ENCODE peak calls at places on chromosomes 4 and X, in four cellular contexts. T is fibroblast of mammary gland, V is HFF-Myc, X is psoas muscle. E is an unnamed sample.

GRCh38 chrX:18888281-18888680 is 95.6 kb downstream of the PHKA2 start:
- DNase-seq in T (no peak), V (no peak), X (no peak), E (no peak)

GRCh38 chr4:185031611-185032010 is 13.3 kb downstream of the HELT start:
- DNase-seq in T (no peak), V (no peak), X (no peak), E (no peak)

GRCh38 chr4:76308548-76308947 is 2.0 kb downstream of the STBD1 start:
- DNase-seq in T (no peak), V (no peak), X (peak; percentile 70), E (no peak)

GRCh38 chr4:108384544-108384943 is 215.8 kb upstream of the LEF1 start:
- DNase-seq in T (no peak), V (no peak), X (no peak), E (no peak)

GRCh38 chrX:16882188-16882587 is 12.0 kb upstream of the RBBP7 start:
- DNase-seq in T (no peak), V (no peak), X (peak; percentile 68), E (no peak)

GRCh38 chr4:53450773-53451172 is 73.3 kb downstream of the FIP1L1 start:
- DNase-seq in T (peak; percentile 64), V (no peak), X (no peak), E (no peak)

GRCh38 chrX:3638280-3638873 is 75.1 kb downstream of the PRKX start:
- DNase-seq in T (peak; percentile 59), V (no peak), X (no peak), E (no peak)

GRCh38 chrX:10649286-10649685 is 28.9 kb upstream of the MID1 start:
- DNase-seq in T (peak; percentile 78), V (no peak), X (no peak), E (no peak)

GRCh38 chr4:67499799-67500198 is 45.5 kb downstream of the CENPC start:
- DNase-seq in T (no peak), V (no peak), X (no peak), E (no peak)

DNA sequence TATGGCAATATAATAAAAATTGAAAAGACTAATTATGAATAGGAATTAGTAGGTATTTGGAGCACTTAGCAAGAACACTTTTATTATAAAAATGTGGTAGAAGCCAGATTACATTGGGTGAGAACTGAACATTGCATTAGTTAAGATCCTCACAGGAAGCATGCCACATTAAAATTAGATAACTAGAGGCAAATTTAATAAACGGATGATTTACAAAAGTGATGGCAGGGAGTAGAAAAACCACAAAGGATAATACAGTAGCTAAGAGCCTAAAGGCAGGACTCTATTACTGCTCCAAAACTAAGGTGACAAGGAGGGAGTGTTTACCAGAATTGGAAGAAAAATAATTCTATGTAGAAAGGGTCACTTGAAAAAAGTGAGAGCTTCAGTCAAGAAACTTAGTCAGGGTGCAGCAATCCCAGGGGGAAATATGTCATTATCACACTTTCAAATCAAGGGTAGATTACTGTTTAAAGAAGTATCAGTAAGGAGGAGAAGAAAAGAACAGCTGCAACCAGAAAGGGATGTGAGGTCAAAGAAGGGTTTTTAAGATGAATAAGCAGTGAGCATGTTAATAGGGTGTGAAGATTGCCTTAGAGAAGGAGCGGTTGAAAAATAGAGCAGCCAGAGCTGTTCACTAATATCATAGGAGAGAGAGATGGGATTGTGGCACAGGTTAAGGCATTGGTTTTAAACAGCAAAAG is 84.6 kb downstream of the NDST4 start:
- DNase-seq in T (no peak), V (no peak), X (no peak), E (no peak)
- H3K4me3 ChIP-seq in T (no peak overlapping the region), V (no peak overlapping the region), X (no peak overlapping the region), E (no peak overlapping the region)

GRCh38 chr4:156583265-156583664 is 388.3 kb downstream of the PDGFC start:
- DNase-seq in T (no peak), V (no peak), X (no peak), E (no peak)

GRCh38 chr4:156581282-156581681 is 390.3 kb downstream of the PDGFC start:
- DNase-seq in T (no peak), V (no peak), X (no peak), E (no peak)

GRCh38 chr4:156578713-156579112 is 392.9 kb downstream of the PDGFC start:
- DNase-seq in T (no peak), V (no peak), X (no peak), E (no peak)

GRCh38 chr4:156584100-156584499 is 387.5 kb downstream of the PDGFC start:
- DNase-seq in T (no peak), V (no peak), X (no peak), E (peak; percentile 28)

DNA sequence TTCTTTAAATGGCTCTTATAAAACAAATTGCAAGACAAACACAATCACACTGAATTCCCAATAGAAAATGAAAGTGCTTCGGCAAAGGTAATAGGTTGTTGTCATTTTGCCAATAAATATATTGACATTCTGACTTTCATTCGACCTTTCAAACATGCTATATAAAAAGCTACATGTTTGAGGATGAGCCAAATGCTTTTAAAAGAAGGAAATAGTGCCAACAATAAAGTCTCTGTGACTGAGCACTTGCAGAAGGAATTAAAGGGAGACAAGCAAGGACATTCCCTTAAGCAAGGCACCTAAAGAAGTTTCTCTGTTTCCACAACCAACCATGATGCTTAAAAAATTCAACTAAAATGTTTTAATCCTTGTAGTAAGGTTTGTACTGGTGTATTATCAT is 389.9 kb downstream of the PDGFC start:
- DNase-seq in T (no peak), V (no peak), X (no peak), E (no peak)
- H3K4me3 ChIP-seq in T (no peak overlapping the region), V (no peak overlapping the region), X (no peak overlapping the region), E (no peak overlapping the region)

GRCh38 chr4:39846705-39847104 is 131.0 kb downstream of the PDS5A start:
- DNase-seq in T (no peak), V (no peak), X (no peak), E (no peak)
- H3K4me3 ChIP-seq in T (no peak overlapping the region), V (no peak overlapping the region), X (no peak overlapping the region), E (no peak overlapping the region)

GRCh38 chr4:78622253-78622979 is 70.8 kb downstream of the ANXA3 start:
- DNase-seq in T (peak; percentile 70), V (peak; percentile 19), X (no peak), E (peak; percentile 43)
- H3K4me3 ChIP-seq in T (no peak overlapping the region), V (no peak overlapping the region), X (no peak overlapping the region), E (no peak overlapping the region)

DNA sequence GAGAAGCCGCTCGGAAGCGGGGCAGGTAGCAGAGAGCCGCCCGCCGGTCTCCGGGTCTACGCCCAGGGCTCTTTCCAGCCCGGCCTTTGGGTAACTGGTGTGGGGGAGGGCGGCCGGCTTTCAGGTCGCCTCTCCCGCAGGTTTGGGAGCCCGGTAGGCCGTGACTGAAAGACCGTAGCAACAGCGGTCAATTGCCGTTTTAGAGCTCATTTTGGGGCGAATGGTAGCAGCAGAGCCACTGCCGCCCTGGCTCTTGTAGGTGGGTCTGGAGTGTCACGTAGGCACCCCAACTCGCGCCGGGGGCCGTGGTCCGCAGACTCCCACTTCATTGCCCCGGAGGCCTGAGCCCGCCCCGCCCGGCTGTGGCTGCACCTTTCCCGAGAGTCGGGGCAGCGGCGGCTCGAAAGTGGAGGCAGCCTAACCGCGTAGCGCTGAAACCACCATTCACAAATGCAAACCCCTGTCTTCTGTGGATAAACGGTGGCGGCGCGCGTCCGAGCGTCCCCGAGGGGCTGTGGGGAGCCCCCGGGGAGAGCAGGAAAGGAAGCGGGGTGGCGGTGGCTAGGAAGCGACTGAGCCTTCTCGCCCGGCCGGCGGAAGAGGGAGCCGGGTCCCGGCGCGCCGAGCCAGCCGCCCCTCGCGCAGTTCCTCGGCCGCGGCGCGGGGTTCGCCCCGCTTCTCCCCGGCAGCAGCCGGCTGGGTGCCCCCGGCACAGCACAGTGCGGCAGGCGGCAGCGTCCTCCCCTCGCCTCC is 2185.1 kb upstream of the TENM3 start:
- DNase-seq in T (peak; percentile 2), V (no peak), X (peak; percentile 47), E (no peak)
- H3K4me3 ChIP-seq in T (peak overlapping the region; percentile 25), V (peak overlapping the region; percentile 28), X (peak overlapping the region; percentile 66), E (peak overlapping the region; percentile 48)

DNA sequence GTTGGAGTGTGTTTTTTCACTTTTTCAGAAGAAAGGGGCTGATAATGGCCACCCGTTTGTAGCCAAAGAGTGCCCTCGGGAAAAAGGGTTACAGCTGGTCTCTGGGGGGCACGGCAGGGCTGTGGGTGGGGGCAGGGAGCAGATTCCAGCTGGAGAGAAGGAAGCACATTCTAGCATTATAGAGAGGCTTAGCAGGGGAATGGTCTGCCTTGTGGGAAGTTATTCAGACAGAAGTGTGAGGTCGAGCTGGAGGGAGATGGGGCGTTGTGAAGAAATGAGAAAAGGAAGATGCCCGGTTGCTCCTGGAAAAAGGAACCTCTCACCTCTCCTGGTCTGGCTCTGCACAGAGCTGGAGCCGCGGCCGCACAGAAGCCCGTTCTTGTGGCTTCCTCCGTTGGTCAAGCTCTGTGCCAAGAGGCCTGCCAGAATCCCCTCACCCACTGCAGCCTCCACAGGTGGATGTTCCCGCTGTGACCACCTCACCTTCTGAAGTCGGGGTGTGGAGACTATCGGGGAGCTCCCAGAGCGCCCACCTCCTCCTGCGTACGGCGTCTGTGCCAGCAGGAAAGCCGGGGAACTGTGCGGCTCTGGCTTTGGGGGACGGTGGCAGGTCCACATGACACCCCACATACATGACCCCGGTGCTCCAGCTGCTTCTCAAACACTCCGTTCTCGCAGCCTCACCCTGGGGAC is 52.4 kb upstream of the HGFAC start:
- DNase-seq in T (no peak), V (no peak), X (no peak), E (no peak)
- H3K4me3 ChIP-seq in T (peak overlapping the region; percentile 32), V (peak overlapping the region; percentile 23), X (peak overlapping the region; percentile 41), E (peak overlapping the region; percentile 1)

GRCh38 chr4:102639602-102640001 is 121.2 kb downstream of the MANBA start:
- DNase-seq in T (no peak), V (no peak), X (no peak), E (no peak)

GRCh38 chr4:102638621-102639020 is 122.1 kb downstream of the MANBA start:
- DNase-seq in T (no peak), V (no peak), X (no peak), E (no peak)

GRCh38 chr4:102633100-102633499 is 127.7 kb downstream of the MANBA start:
- DNase-seq in T (no peak), V (no peak), X (no peak), E (no peak)

GRCh38 chr4:102640669-102641068 is 120.1 kb downstream of the MANBA start:
- DNase-seq in T (peak; percentile 63), V (no peak), X (no peak), E (no peak)

DNA sequence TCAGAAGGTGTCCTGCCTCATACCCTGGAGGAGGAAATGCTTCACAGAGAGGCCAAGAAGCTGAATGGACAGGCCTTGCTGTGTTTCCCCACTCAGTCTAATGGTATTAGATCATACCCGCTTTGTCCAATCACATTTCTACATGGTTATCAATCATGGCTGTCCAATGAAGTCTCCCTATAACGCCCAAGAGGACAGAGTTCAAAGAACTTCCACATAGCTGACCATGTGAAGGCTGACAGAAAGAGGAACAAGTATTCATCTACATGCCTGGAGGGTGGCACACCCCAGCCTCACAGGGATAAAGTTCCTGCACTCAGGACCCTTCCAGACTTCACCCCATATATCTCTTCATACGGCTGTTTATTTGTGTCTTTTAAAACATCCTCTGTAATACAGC is 123.4 kb downstream of the MANBA start:
- DNase-seq in T (no peak), V (no peak), X (no peak), E (no peak)
- H3K4me3 ChIP-seq in T (no peak overlapping the region), V (no peak overlapping the region), X (no peak overlapping the region), E (no peak overlapping the region)

DNA sequence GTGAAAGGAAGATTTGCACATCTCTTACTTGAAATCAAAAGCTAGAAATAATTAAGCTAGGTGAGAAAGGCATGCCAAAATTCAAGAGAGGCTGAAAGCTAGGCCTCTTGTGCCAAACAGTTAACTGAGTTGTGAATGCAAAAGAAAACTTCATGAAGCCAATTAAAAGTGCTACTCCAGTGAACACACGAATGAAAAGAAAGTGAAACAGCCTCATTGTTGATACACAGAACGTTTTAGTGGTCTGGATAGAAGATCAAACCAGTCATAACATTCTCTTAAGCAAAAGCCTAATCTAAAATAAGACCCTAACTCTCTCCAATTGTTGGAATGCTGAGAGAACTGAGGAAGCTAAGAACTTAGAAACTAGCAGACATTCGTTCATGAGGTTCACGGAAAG is 122.3 kb downstream of the UNC5C start:
- DNase-seq in T (no peak), V (no peak), X (no peak), E (no peak)
- H3K4me3 ChIP-seq in T (no peak overlapping the region), V (no peak overlapping the region), X (no peak overlapping the region), E (no peak overlapping the region)

E was measured in kidney epithelial cell.